ENCODE peak calls at places on chromosomes 3 and 15, in eight cellular contexts. D is MM.1S; G is left lung; K is heart right ventricle; H is AG04450; W is naive thymus-derived CD4-positive, alpha-beta T cell; P is HCT116; B is PC-3. C is an unnamed sample. For H3K27me3, the result is how much of the 10 kb centered on the place peaks cover.

GRCh38 chr15:31352283-31352880 is 25.7 kb downstream of the KLF13 start:
- DNase-seq in D (peak), G (no peak), K (peak), H (no peak), W (no peak), P (no peak), B (no peak), C (no peak)

GRCh38 chr15:48064435-48064834 is 56.4 kb upstream of the SLC24A5 start:
- DNase-seq in D (no peak), G (no peak), K (no peak), H (no peak), W (no peak), P (no peak), B (no peak), C (no peak)

GRCh38 chr3:48209438-48209837 is 13.9 kb upstream of the CAMP start:
- DNase-seq in D (no peak), G (no peak), K (no peak), H (no peak), W (no peak), P (no peak), B (no peak), C (no peak)

GRCh38 chr15:38536201-38536676 is 28.4 kb downstream of the RASGRP1 start:
- DNase-seq in D (no peak), G (no peak), K (peak), H (peak), W (no peak), P (no peak), B (no peak), C (no peak)

GRCh38 chr3:47512416-47513124 is 942 bp downstream of the ELP6 start:
- DNase-seq in D (peak), G (peak), K (peak), H (no peak), W (peak), P (no peak), B (peak), C (peak)

GRCh38 chr3:102936511-102936910 is 501.7 kb downstream of the ZPLD1 start:
- DNase-seq in D (no peak), G (no peak), K (no peak), H (no peak), W (no peak), P (no peak), B (no peak), C (no peak)

GRCh38 chr15:100732359-100733055 is 130.1 kb downstream of the ASB7 start:
- DNase-seq in D (no peak), G (no peak), K (no peak), H (no peak), W (no peak), P (no peak), B (peak), C (no peak)

GRCh38 chr3:177146646-177147045 is 50.6 kb downstream of the TBL1XR1 start:
- DNase-seq in D (peak), G (no peak), K (no peak), H (no peak), W (no peak), P (no peak), B (peak), C (no peak)

GRCh38 chr3:128730521-128730920 is 4.5 kb downstream of the RAB7A start:
- DNase-seq in D (no peak), G (no peak), K (no peak), H (no peak), W (no peak), P (no peak), B (no peak), C (no peak)

GRCh38 chr15:69979783-69980182 is 117.9 kb downstream of the TLE3 start:
- DNase-seq in D (peak), G (no peak), K (no peak), H (no peak), W (no peak), P (no peak), B (no peak), C (peak)

GRCh38 chr3:114221165-114221880 is 16.1 kb downstream of the ZNF80 start:
- DNase-seq in D (no peak), G (no peak), K (no peak), H (no peak), W (no peak), P (no peak), B (no peak), C (peak)

GRCh38 chr3:88595025-88595424 is 445.3 kb downstream of the C3orf38 start:
- DNase-seq in D (peak), G (no peak), K (no peak), H (no peak), W (no peak), P (no peak), B (no peak), C (no peak)

GRCh38 chr15:45654749-45655148 is 19.9 kb downstream of the SQOR start:
- DNase-seq in D (no peak), G (no peak), K (no peak), H (no peak), W (no peak), P (no peak), B (no peak), C (no peak)

GRCh38 chr15:80778964-80779657 is at the start of gene CEMIP:
- DNase-seq in D (peak), G (peak), K (peak), H (peak), W (no peak), P (peak), B (peak), C (no peak)

GRCh38 chr15:85639752-85640381 is 154.9 kb downstream of the KLHL25 start:
- DNase-seq in D (no peak), G (no peak), K (no peak), H (no peak), W (no peak), P (no peak), B (peak), C (no peak)

GRCh38 chr3:191563722-191564121 is 102.8 kb downstream of the PYDC2 start:
- DNase-seq in D (no peak), G (no peak), K (no peak), H (no peak), W (no peak), P (no peak), B (no peak), C (no peak)

GRCh38 chr3:52401551-52401950 is 43.4 kb downstream of the SEMA3G start:
- DNase-seq in D (no peak), G (no peak), K (no peak), H (no peak), W (no peak), P (no peak), B (no peak), C (no peak)

GRCh38 chr3:61068084-61068483 is 183.2 kb downstream of the FHIT start:
- DNase-seq in D (no peak), G (no peak), K (no peak), H (no peak), W (no peak), P (no peak), B (no peak), C (no peak)

GRCh38 chr3:79405183-79405582 is 362.6 kb downstream of the ROBO1 start:
- DNase-seq in D (no peak), G (no peak), K (no peak), H (no peak), W (no peak), P (no peak), B (no peak), C (no peak)

GRCh38 chr3:29822051-29822450 is 541.2 kb downstream of the RBMS3 start:
- DNase-seq in D (peak), G (no peak), K (no peak), H (peak), W (no peak), P (no peak), B (peak), C (no peak)

GRCh38 chr3:152381881-152382295 is 113.2 kb downstream of the MBNL1 start:
- DNase-seq in D (peak), G (no peak), K (no peak), H (no peak), W (no peak), P (no peak), B (no peak), C (no peak)

GRCh38 chr3:78050276-78051080 is 1010.6 kb downstream of the ROBO2 start:
- DNase-seq in D (no peak), G (no peak), K (no peak), H (no peak), W (no peak), P (no peak), B (peak), C (no peak)

GRCh38 chr3:76222115-76222652 is 436.8 kb upstream of the ZNF717 start:
- DNase-seq in D (no peak), G (no peak), K (no peak), H (no peak), W (no peak), P (no peak), B (peak), C (no peak)

GRCh38 chr3:183253961-183254815 is 1.1 kb downstream of the B3GNT5 start:
- DNase-seq in D (no peak), G (peak), K (peak), H (no peak), W (no peak), P (no peak), B (peak), C (no peak)
- H3K4me3 ChIP-seq in D (peak), G (peak), K (peak), H (peak), W (peak), P (peak), B (peak), C (peak)

GRCh38 chr3:8621141-8621540 is 23.5 kb downstream of the SSUH2 start:
- DNase-seq in D (no peak), G (no peak), K (no peak), H (no peak), W (no peak), P (no peak), B (no peak), C (no peak)

GRCh38 chr3:8617921-8618320 is 26.7 kb downstream of the SSUH2 start:
- DNase-seq in D (no peak), G (no peak), K (no peak), H (no peak), W (no peak), P (no peak), B (no peak), C (no peak)

GRCh38 chr3:8621872-8622271 is 22.7 kb downstream of the SSUH2 start:
- DNase-seq in D (no peak), G (no peak), K (no peak), H (peak), W (no peak), P (no peak), B (peak), C (no peak)

GRCh38 chr3:8618950-8619349 is 25.6 kb downstream of the SSUH2 start:
- DNase-seq in D (no peak), G (no peak), K (no peak), H (no peak), W (no peak), P (no peak), B (no peak), C (no peak)

DNA sequence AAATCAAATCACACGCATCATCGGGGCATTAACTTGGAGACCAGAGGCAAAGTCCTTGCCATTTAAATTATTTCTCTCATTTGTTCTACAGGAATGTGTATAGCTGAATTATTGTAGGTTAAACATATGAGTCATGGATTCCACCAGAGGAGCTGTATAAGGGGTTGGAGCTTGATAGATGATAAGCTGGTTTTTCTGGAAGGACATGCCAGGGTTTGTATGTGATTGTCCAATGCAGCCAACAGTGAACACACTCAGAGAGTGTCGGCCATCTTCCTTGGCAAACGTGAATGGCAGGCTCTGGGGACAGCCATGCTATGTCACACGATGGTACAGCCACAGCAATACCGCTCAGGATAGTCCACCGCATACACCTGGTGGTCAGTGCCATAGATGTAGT is 25.1 kb downstream of the SSUH2 start:
- DNase-seq in D (no peak), G (no peak), K (no peak), H (peak), W (no peak), P (no peak), B (peak), C (no peak)
- H3K27ac ChIP-seq in D (no peak), G (no peak), K (no peak), H (peak), W (no peak), P (no peak), B (peak), C (no peak)

DNA sequence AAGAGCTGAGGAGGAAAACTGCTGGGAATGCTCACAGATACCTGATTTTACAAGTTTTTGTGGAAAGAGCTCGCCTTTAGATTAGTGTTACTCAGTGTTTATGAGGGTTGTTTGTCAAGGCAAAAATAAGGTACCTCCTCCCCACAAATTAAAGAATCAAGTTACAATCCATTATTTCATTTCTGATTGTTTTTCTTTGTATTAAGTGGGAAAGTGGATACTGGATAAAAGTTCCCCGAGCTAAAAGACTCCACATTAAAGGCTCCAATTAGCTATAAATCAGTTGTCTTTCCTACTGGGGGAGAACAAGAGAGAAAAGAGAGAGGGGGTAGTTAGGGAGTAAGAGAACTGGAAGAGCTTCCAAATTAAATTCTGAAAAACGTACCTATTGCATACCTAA is 1.9 kb downstream of the ALDH1A2 start:
- DNase-seq in D (no peak), G (no peak), K (no peak), H (no peak), W (no peak), P (no peak), B (no peak), C (no peak)
- H3K27me3 ChIP-seq in D (under half), G (half or more), K (under half), H (under half), W (under half), P (under half), B (under half), C (under half)

GRCh38 chr3:186362409-186362757 is 349 bp upstream of the DGKG start:
- DNase-seq in D (no peak), G (no peak), K (no peak), H (no peak), W (no peak), P (no peak), B (no peak), C (no peak)

GRCh38 chr3:186359078-186359477 is 3.0 kb downstream of the DGKG start:
- DNase-seq in D (no peak), G (no peak), K (no peak), H (no peak), W (no peak), P (no peak), B (peak), C (no peak)

GRCh38 chr3:186361612-186362408 is at the start of gene DGKG:
- DNase-seq in D (peak), G (peak), K (peak), H (no peak), W (no peak), P (no peak), B (peak), C (no peak)

GRCh38 chr3:186361246-186361611 is 805 bp downstream of the DGKG start:
- DNase-seq in D (no peak), G (no peak), K (no peak), H (no peak), W (no peak), P (no peak), B (no peak), C (no peak)

GRCh38 chr3:186360779-186361178 is 1.3 kb downstream of the DGKG start:
- DNase-seq in D (no peak), G (no peak), K (peak), H (no peak), W (no peak), P (no peak), B (no peak), C (no peak)
- H3K4me3 ChIP-seq in D (no peak), G (peak), K (peak), H (no peak), W (no peak), P (no peak), B (no peak), C (no peak)

GRCh38 chr15:49847937-49848823 is 227.3 kb downstream of the DTWD1 start:
- DNase-seq in D (no peak), G (no peak), K (no peak), H (peak), W (no peak), P (no peak), B (peak), C (no peak)
- H3K27ac ChIP-seq in D (no peak), G (peak), K (peak), H (peak), W (no peak), P (no peak), B (peak), C (no peak)

DNA sequence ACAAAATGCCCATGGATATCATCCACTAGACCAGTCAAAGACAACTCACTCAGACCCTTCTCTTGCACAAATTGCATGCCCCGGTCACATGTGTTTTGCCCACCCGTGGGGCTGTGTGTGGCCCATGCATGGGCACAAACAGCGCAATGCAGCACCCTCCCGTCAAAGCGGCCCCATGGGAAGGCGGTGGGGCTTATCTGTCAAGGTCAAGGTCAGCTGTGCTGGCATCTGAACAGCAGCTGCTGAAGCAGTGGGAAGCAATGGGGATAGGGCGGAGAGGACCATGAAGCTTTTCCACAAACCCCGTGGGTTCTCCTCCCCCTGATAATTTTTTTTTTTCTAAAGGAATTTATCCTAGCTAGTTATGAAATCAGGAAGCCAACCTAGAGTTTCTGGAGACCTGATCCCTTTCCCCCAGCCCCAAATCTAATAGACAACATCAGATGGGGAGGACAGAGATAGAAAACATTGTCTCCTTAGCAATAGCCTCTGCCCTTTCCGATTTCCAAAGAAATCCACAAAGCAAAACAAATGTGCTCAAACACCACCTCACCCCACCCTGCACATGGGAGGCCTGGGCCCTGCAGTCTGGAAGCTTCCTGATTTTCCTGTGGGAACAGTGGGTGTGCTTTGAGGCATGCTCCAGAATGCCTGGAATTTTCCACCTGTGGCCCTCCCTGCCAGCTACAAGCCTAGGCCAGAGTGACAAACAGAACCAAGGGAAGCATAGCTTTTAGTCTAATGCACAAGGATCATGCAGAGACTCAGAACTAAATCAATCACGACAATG is 84.4 kb downstream of the BDH1 start:
- DNase-seq in D (no peak), G (no peak), K (no peak), H (no peak), W (no peak), P (no peak), B (no peak), C (no peak)
- H3K27me3 ChIP-seq in D (under half), G (under half), K (under half), H (under half), W (under half), P (under half), B (under half), C (under half)

DNA sequence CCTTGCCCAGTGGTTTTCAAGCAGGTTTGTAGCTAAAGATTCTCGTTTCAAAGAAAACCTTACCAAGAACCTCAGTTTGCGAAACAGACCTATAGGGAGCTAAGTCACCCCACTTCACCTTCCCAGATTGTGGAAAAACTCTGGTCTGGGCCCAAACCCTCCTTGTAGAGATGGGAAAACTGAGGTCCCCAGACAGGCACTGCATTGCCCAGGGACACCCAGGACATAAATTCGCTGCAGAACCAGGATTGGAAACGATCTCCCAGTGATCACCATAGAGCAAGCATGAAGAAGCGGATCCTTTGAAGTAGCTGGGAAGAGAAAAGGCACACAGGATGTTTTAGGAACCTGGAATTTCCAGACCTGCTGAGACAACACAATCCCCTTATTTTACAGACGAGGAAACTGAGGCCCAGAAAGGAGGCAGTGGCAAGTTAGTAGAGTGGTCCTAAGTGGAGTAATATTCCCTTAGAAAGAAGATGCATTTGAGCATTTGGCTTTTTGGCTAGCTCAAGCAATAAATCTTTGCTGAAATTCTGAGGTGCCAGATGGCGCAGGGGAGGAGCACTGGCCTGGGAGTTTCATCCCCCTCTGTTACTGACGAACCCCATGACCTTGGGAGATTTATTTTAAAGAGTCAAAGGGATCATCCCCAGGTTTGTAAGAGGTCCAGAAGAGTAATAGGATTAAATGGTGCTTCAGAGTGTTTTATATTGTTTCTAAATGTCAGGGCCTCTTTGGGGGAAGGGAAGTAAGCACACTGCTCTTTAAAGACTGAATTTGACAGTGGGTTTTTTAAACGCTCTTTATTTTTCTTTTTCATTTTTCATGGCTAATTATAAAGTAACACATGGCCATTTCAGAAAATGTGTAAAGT is 85.3 kb upstream of the PIAS1 start:
- DNase-seq in D (no peak), G (no peak), K (no peak), H (no peak), W (no peak), P (no peak), B (no peak), C (no peak)
- H3K4me3 ChIP-seq in D (no peak), G (no peak), K (peak), H (no peak), W (no peak), P (no peak), B (no peak), C (no peak)

C was measured in CD8-positive, alpha-beta memory T cell.